ENCODE peak calls at places on chromosomes 3 and 15, in five cellular contexts. One of them, this sample, is unnamed.

GRCh38 chr15:76901965-76902364 is 3.2 kb downstream of the SCAPER start:
- DNase-seq in CD8-positive, alpha-beta memory T cell: no peak
- DNase-seq in GM23248: no peak
- DNase-seq in bronchial epithelial cell: no peak
- DNase-seq in left lung: no peak
- DNase-seq in this sample: no peak

GRCh38 chr3:150757768-150758167 is 5.2 kb downstream of the SIAH2 start:
- DNase-seq in CD8-positive, alpha-beta memory T cell: no peak
- DNase-seq in GM23248: no peak
- DNase-seq in bronchial epithelial cell: no peak
- DNase-seq in left lung: no peak
- DNase-seq in this sample: no peak

GRCh38 chr3:138127636-138128365 is 4.4 kb downstream of the A4GNT start:
- DNase-seq in CD8-positive, alpha-beta memory T cell: no peak
- DNase-seq in GM23248: peak; percentile 12
- DNase-seq in bronchial epithelial cell: no peak
- DNase-seq in left lung: no peak
- DNase-seq in this sample: no peak

GRCh38 chr3:32297366-32297765 is 58.9 kb downstream of the CMTM8 start:
- DNase-seq in CD8-positive, alpha-beta memory T cell: peak; percentile 8
- DNase-seq in GM23248: no peak
- DNase-seq in bronchial epithelial cell: no peak
- DNase-seq in left lung: no peak
- DNase-seq in this sample: peak; percentile 66

GRCh38 chr3:94234177-94234788 is 171.4 kb downstream of the NSUN3 start:
- DNase-seq in CD8-positive, alpha-beta memory T cell: no peak
- DNase-seq in GM23248: peak; percentile 61
- DNase-seq in bronchial epithelial cell: peak; percentile 47
- DNase-seq in left lung: no peak
- DNase-seq in this sample: no peak

GRCh38 chr15:47756872-47757271 is 39.6 kb downstream of the SEMA6D start:
- DNase-seq in CD8-positive, alpha-beta memory T cell: no peak
- DNase-seq in GM23248: peak; percentile 92
- DNase-seq in bronchial epithelial cell: peak; percentile 92
- DNase-seq in left lung: peak; percentile 38
- DNase-seq in this sample: no peak

GRCh38 chr3:125156491-125156890 is 56.1 kb downstream of the SLC12A8 start:
- DNase-seq in CD8-positive, alpha-beta memory T cell: no peak
- DNase-seq in GM23248: no peak
- DNase-seq in bronchial epithelial cell: no peak
- DNase-seq in left lung: no peak
- DNase-seq in this sample: no peak

GRCh38 chr3:195916291-195916690 is 7.9 kb upstream of the TNK2 start:
- DNase-seq in CD8-positive, alpha-beta memory T cell: no peak
- DNase-seq in GM23248: no peak
- DNase-seq in bronchial epithelial cell: peak; percentile 67
- DNase-seq in left lung: no peak
- DNase-seq in this sample: no peak

GRCh38 chr3:117788499-117788898 is 1078.9 kb downstream of the TUSC7 start:
- DNase-seq in CD8-positive, alpha-beta memory T cell: no peak
- DNase-seq in GM23248: peak; percentile 10
- DNase-seq in bronchial epithelial cell: no peak
- DNase-seq in left lung: no peak
- DNase-seq in this sample: no peak

GRCh38 chr3:12963869-12964712 is 109.1 kb downstream of the IQSEC1 start:
- DNase-seq in CD8-positive, alpha-beta memory T cell: no peak
- DNase-seq in GM23248: no peak
- DNase-seq in bronchial epithelial cell: no peak
- DNase-seq in left lung: peak; percentile 31
- DNase-seq in this sample: no peak

GRCh38 chr3:157354254-157354653 is 82.4 kb upstream of the PTX3 start:
- DNase-seq in CD8-positive, alpha-beta memory T cell: no peak
- DNase-seq in GM23248: no peak
- DNase-seq in bronchial epithelial cell: no peak
- DNase-seq in left lung: no peak
- DNase-seq in this sample: no peak

GRCh38 chr15:89828324-89829145 is 13.9 kb upstream of the ANPEP start:
- DNase-seq in CD8-positive, alpha-beta memory T cell: no peak
- DNase-seq in GM23248: peak; percentile 91
- DNase-seq in bronchial epithelial cell: no peak
- DNase-seq in left lung: peak; percentile 82
- DNase-seq in this sample: no peak

GRCh38 chr3:43432462-43432861 is 146.1 kb downstream of the SNRK start:
- DNase-seq in CD8-positive, alpha-beta memory T cell: no peak
- DNase-seq in GM23248: no peak
- DNase-seq in bronchial epithelial cell: no peak
- DNase-seq in left lung: no peak
- DNase-seq in this sample: no peak

GRCh38 chr3:73955671-73956070 is 330.9 kb upstream of the PDZRN3 start:
- DNase-seq in CD8-positive, alpha-beta memory T cell: no peak
- DNase-seq in GM23248: no peak
- DNase-seq in bronchial epithelial cell: no peak
- DNase-seq in left lung: no peak
- DNase-seq in this sample: no peak

GRCh38 chr3:162338514-162338913 is 841.9 kb downstream of the OTOL1 start:
- DNase-seq in CD8-positive, alpha-beta memory T cell: no peak
- DNase-seq in GM23248: no peak
- DNase-seq in bronchial epithelial cell: no peak
- DNase-seq in left lung: no peak
- DNase-seq in this sample: no peak

GRCh38 chr3:13955084-13955483 is 75.2 kb upstream of the WNT7A start:
- DNase-seq in CD8-positive, alpha-beta memory T cell: no peak
- DNase-seq in GM23248: no peak
- DNase-seq in bronchial epithelial cell: no peak
- DNase-seq in left lung: no peak
- DNase-seq in this sample: no peak

GRCh38 chr3:158261371-158261991 is 151.6 kb downstream of the RSRC1 start:
- DNase-seq in CD8-positive, alpha-beta memory T cell: no peak
- DNase-seq in GM23248: no peak
- DNase-seq in bronchial epithelial cell: peak; percentile 29
- DNase-seq in left lung: no peak
- DNase-seq in this sample: no peak

GRCh38 chr3:168620854-168621253 is 525.1 kb upstream of the GOLIM4 start:
- DNase-seq in CD8-positive, alpha-beta memory T cell: no peak
- DNase-seq in GM23248: peak; percentile 32
- DNase-seq in bronchial epithelial cell: peak; percentile 30
- DNase-seq in left lung: no peak
- DNase-seq in this sample: no peak

GRCh38 chr15:75142499-75142898 is 59.2 kb upstream of the C15orf39 start:
- DNase-seq in CD8-positive, alpha-beta memory T cell: no peak
- DNase-seq in GM23248: no peak
- DNase-seq in bronchial epithelial cell: no peak
- DNase-seq in left lung: no peak
- DNase-seq in this sample: no peak

GRCh38 chr15:75136758-75137157 is 64.9 kb upstream of the C15orf39 start:
- DNase-seq in CD8-positive, alpha-beta memory T cell: no peak
- DNase-seq in GM23248: no peak
- DNase-seq in bronchial epithelial cell: no peak
- DNase-seq in left lung: no peak
- DNase-seq in this sample: no peak

GRCh38 chr15:75138016-75138999 is 63.4 kb upstream of the C15orf39 start:
- DNase-seq in CD8-positive, alpha-beta memory T cell: no peak
- DNase-seq in GM23248: peak; percentile 68
- DNase-seq in bronchial epithelial cell: no peak
- DNase-seq in left lung: no peak
- DNase-seq in this sample: no peak

GRCh38 chr15:75143738-75144334 is 57.8 kb upstream of the C15orf39 start:
- DNase-seq in CD8-positive, alpha-beta memory T cell: no peak
- DNase-seq in GM23248: peak; percentile 14
- DNase-seq in bronchial epithelial cell: no peak
- DNase-seq in left lung: no peak
- DNase-seq in this sample: no peak

GRCh38 chr15:75140080-75140879 is 61.4 kb upstream of the C15orf39 start:
- DNase-seq in CD8-positive, alpha-beta memory T cell: no peak
- DNase-seq in GM23248: no peak
- DNase-seq in bronchial epithelial cell: no peak
- DNase-seq in left lung: no peak
- DNase-seq in this sample: no peak
- H3K4me3 ChIP-seq in CD8-positive, alpha-beta memory T cell: no peak overlapping the region
- H3K4me3 ChIP-seq in GM23248: no peak overlapping the region
- H3K4me3 ChIP-seq in bronchial epithelial cell: no peak overlapping the region
- H3K4me3 ChIP-seq in left lung: no peak overlapping the region
- H3K4me3 ChIP-seq in this sample: no peak overlapping the region

GRCh38 chr3:159796226-159796625 is 192.4 kb upstream of the IL12A start:
- DNase-seq in CD8-positive, alpha-beta memory T cell: no peak
- DNase-seq in GM23248: peak; percentile 58
- DNase-seq in bronchial epithelial cell: no peak
- DNase-seq in left lung: no peak
- DNase-seq in this sample: no peak
- H3K4me3 ChIP-seq in CD8-positive, alpha-beta memory T cell: no peak overlapping the region
- H3K4me3 ChIP-seq in GM23248: no peak overlapping the region
- H3K4me3 ChIP-seq in bronchial epithelial cell: no peak overlapping the region
- H3K4me3 ChIP-seq in left lung: no peak overlapping the region
- H3K4me3 ChIP-seq in this sample: no peak overlapping the region

GRCh38 chr3:127218457-127218922 is 25.6 kb downstream of the PRR23E start:
- DNase-seq in CD8-positive, alpha-beta memory T cell: no peak
- DNase-seq in GM23248: no peak
- DNase-seq in bronchial epithelial cell: no peak
- DNase-seq in left lung: no peak
- DNase-seq in this sample: no peak

GRCh38 chr3:127215714-127216414 is 22.9 kb downstream of the PRR23E start:
- DNase-seq in CD8-positive, alpha-beta memory T cell: no peak
- DNase-seq in GM23248: no peak
- DNase-seq in bronchial epithelial cell: no peak
- DNase-seq in left lung: no peak
- DNase-seq in this sample: no peak

GRCh38 chr3:127217594-127218456 is 24.9 kb downstream of the PRR23E start:
- DNase-seq in CD8-positive, alpha-beta memory T cell: no peak
- DNase-seq in GM23248: peak; percentile 87
- DNase-seq in bronchial epithelial cell: peak; percentile 26
- DNase-seq in left lung: no peak
- DNase-seq in this sample: no peak

GRCh38 chr3:127214990-127215389 is 22.1 kb downstream of the PRR23E start:
- DNase-seq in CD8-positive, alpha-beta memory T cell: no peak
- DNase-seq in GM23248: peak; percentile 23
- DNase-seq in bronchial epithelial cell: no peak
- DNase-seq in left lung: no peak
- DNase-seq in this sample: no peak

DNA sequence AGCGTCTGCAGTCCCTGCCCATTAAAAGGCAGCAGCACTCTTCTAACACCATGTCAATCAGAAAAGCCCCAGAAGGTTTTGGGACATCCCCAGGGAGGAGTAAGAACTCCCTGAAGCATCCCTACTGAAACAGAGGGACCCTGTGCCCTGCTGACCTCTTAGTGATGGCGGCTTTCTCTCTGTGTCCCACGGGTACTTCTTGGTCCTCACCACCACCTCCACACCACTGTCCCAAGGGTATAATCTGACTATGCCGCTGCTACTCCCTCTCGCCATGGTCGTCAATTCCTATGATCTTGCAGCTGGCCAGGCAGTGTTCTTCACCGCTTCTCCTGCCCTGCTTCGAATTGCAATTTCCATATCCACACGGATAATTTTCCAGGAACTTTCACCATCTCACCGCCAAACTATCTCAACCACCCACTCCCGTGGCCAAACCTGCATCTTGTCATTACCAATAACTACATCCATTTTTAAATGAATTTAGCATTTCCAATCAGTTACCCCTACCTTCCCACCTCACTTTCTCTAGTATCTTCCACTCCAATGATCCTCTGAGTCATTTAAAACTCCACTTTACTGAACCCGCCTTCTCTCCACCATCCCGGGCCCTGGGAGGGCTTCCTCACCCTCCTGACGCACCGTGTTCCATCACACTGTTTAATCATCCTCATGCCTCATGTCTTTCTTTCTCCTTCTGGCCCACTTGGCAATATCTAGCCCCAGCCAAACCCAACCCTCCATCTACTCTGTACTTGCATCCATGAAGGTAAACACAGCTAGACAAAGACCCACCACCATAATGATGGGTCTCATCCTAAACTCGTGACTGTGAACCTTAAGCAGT is 23.7 kb downstream of the PRR23E start:
- DNase-seq in CD8-positive, alpha-beta memory T cell: no peak
- DNase-seq in GM23248: peak; percentile 52
- DNase-seq in bronchial epithelial cell: no peak
- DNase-seq in left lung: no peak
- DNase-seq in this sample: no peak
- H3K4me3 ChIP-seq in CD8-positive, alpha-beta memory T cell: no peak overlapping the region
- H3K4me3 ChIP-seq in GM23248: no peak overlapping the region
- H3K4me3 ChIP-seq in bronchial epithelial cell: no peak overlapping the region
- H3K4me3 ChIP-seq in left lung: no peak overlapping the region
- H3K4me3 ChIP-seq in this sample: no peak overlapping the region

GRCh38 chr3:47420511-47421484 is 40.0 kb downstream of the PTPN23 start:
- DNase-seq in CD8-positive, alpha-beta memory T cell: peak; percentile 77
- DNase-seq in GM23248: peak; percentile 87
- DNase-seq in bronchial epithelial cell: peak; percentile 75
- DNase-seq in left lung: peak; percentile 88
- DNase-seq in this sample: peak; percentile 74
- H3K4me3 ChIP-seq in CD8-positive, alpha-beta memory T cell: no peak overlapping the region
- H3K4me3 ChIP-seq in GM23248: no peak overlapping the region
- H3K4me3 ChIP-seq in bronchial epithelial cell: no peak overlapping the region
- H3K4me3 ChIP-seq in left lung: no peak overlapping the region
- H3K4me3 ChIP-seq in this sample: peak overlapping the region; percentile 6

GRCh38 chr3:55742027-55742710 is 255.1 kb upstream of the WNT5A start:
- DNase-seq in CD8-positive, alpha-beta memory T cell: no peak
- DNase-seq in GM23248: peak; percentile 13
- DNase-seq in bronchial epithelial cell: peak; percentile 3
- DNase-seq in left lung: no peak
- DNase-seq in this sample: no peak
- H3K4me3 ChIP-seq in CD8-positive, alpha-beta memory T cell: no peak overlapping the region
- H3K4me3 ChIP-seq in GM23248: no peak overlapping the region
- H3K4me3 ChIP-seq in bronchial epithelial cell: no peak overlapping the region
- H3K4me3 ChIP-seq in left lung: no peak overlapping the region
- H3K4me3 ChIP-seq in this sample: no peak overlapping the region

GRCh38 chr3:184380627-184381260 is 890 bp downstream of the CHRD start:
- DNase-seq in CD8-positive, alpha-beta memory T cell: no peak
- DNase-seq in GM23248: peak; percentile 33
- DNase-seq in bronchial epithelial cell: no peak
- DNase-seq in left lung: peak; percentile 74
- DNase-seq in this sample: no peak
- H3K4me3 ChIP-seq in CD8-positive, alpha-beta memory T cell: peak overlapping the region; percentile 51
- H3K4me3 ChIP-seq in GM23248: peak overlapping the region; percentile 69
- H3K4me3 ChIP-seq in bronchial epithelial cell: no peak overlapping the region
- H3K4me3 ChIP-seq in left lung: peak overlapping the region; percentile 31
- H3K4me3 ChIP-seq in this sample: peak overlapping the region; percentile 53

GRCh38 chr15:41501961-41502786 is 8.5 kb downstream of the ITPKA start:
- DNase-seq in CD8-positive, alpha-beta memory T cell: no peak
- DNase-seq in GM23248: peak; percentile 38
- DNase-seq in bronchial epithelial cell: no peak
- DNase-seq in left lung: peak; percentile 88
- DNase-seq in this sample: no peak
- H3K4me3 ChIP-seq in CD8-positive, alpha-beta memory T cell: peak overlapping the region; percentile 47
- H3K4me3 ChIP-seq in GM23248: peak overlapping the region; percentile 48
- H3K4me3 ChIP-seq in bronchial epithelial cell: no peak overlapping the region
- H3K4me3 ChIP-seq in left lung: peak overlapping the region; percentile 30
- H3K4me3 ChIP-seq in this sample: peak overlapping the region; percentile 47